ENCODE peak calls at places on chromosomes 7 and 10, in nine cellular contexts. C is nephron progenitor cell, R is sigmoid colon, W is AG09309, D is breast epithelium, N is endodermal cell, Q is endothelial cell, I is activated B cell treated with CpG ODN at 0.5 μM for 24 hours, Y is fibroblast of mammary gland. U is an unnamed sample.
A peak's percentile ranks its signal among the peaks of the same experiment; 100 is the strongest.

GRCh38 chr7:116310131-116310530 is 99.8 kb downstream of the TES start:
- DNase-seq in I (no peak), Q (no peak), D (no peak), Y (no peak), R (no peak), N (no peak), W (no peak), C (peak; percentile 20), U (no peak)

GRCh38 chr10:109773818-109774440 is 149.4 kb downstream of the XPNPEP1 start:
- DNase-seq in Y (peak; percentile 46), W (peak; percentile 1), N (no peak), R (no peak), I (no peak), D (no peak), C (no peak), Q (no peak), U (no peak)

GRCh38 chr7:131861620-131862346 is 305.4 kb upstream of the PODXL start:
- DNase-seq in Q (no peak), N (no peak), C (no peak), R (no peak), Y (no peak), D (no peak), W (no peak), I (no peak), U (no peak)

GRCh38 chr7:143299840-143300239 is 11.7 kb downstream of the CASP2 start:
- DNase-seq in C (peak; percentile 33), Y (peak; percentile 12), R (no peak), N (peak; percentile 88), Q (peak; percentile 66), W (no peak), I (no peak), D (no peak), U (no peak)

GRCh38 chr7:94336009-94336408 is 58.7 kb upstream of the COL1A2 start:
- DNase-seq in I (no peak), D (no peak), Q (no peak), R (no peak), W (no peak), C (no peak), N (no peak), Y (no peak), U (no peak)

GRCh38 chr7:81598951-81599350 is 170.9 kb downstream of the HGF start:
- DNase-seq in Y (no peak), C (no peak), R (no peak), I (no peak), W (no peak), N (no peak), D (no peak), Q (no peak), U (no peak)

GRCh38 chr7:128801008-128801407 is 9.2 kb downstream of the CCDC136 start:
- DNase-seq in Y (no peak), C (no peak), I (no peak), Q (no peak), N (no peak), D (no peak), R (no peak), W (no peak), U (no peak)

GRCh38 chr10:5900247-5900646 is 10.2 kb downstream of the FBH1 start:
- DNase-seq in R (no peak), Q (no peak), I (no peak), Y (no peak), D (no peak), W (no peak), C (no peak), N (no peak), U (no peak)

GRCh38 chr7:14902589-14902963 is at the start of gene DGKB:
- DNase-seq in D (no peak), I (no peak), C (peak; percentile 30), Q (peak; percentile 14), N (peak; percentile 71), R (peak; percentile 82), W (no peak), Y (peak; percentile 30), U (no peak)

GRCh38 chr7:158019726-158020705 is 567.6 kb downstream of the PTPRN2 start:
- DNase-seq in W (no peak), N (peak; percentile 24), D (no peak), Y (no peak), R (peak; percentile 32), C (no peak), Q (no peak), I (no peak), U (no peak)

GRCh38 chr10:107163904-107164861 is at the start of gene SORCS1:
- DNase-seq in Y (no peak), I (no peak), C (peak; percentile 80), W (no peak), R (peak; percentile 78), Q (peak; percentile 57), N (peak; percentile 86), D (no peak), U (no peak)

GRCh38 chr10:128808921-128809440 is 658.1 kb upstream of the MGMT start:
- DNase-seq in N (no peak), W (no peak), R (no peak), Q (no peak), D (no peak), C (no peak), Y (no peak), I (no peak), U (no peak)

GRCh38 chr7:22109761-22110160 is 164.1 kb upstream of the CDCA7L start:
- DNase-seq in D (no peak), C (peak; percentile 48), Q (peak; percentile 45), N (peak; percentile 83), R (no peak), I (no peak), Y (peak; percentile 58), W (no peak), U (no peak)
- TF ChIP-seq CTCF in D (no peak), C (no peak), Q (no peak), N (no peak), R (no peak), I (no peak), Y (peak; percentile 59), W (peak; percentile 44), U (no peak)

GRCh38 chr10:11462071-11462470 is 149.4 kb downstream of the USP6NL start:
- DNase-seq in R (no peak), I (no peak), N (no peak), C (no peak), W (no peak), Y (no peak), D (no peak), Q (no peak), U (no peak)

GRCh38 chr10:11463111-11463510 is 148.3 kb downstream of the USP6NL start:
- DNase-seq in C (no peak), Y (no peak), R (no peak), D (no peak), N (no peak), I (no peak), W (no peak), Q (no peak), U (no peak)

GRCh38 chr10:11469575-11470391 is 141.7 kb downstream of the USP6NL start:
- DNase-seq in D (no peak), N (peak; percentile 66), R (no peak), Y (no peak), C (no peak), W (no peak), I (no peak), Q (no peak), U (no peak)

GRCh38 chr10:11468126-11468742 is 143.2 kb downstream of the USP6NL start:
- DNase-seq in Q (no peak), D (no peak), Y (peak; percentile 31), C (no peak), W (no peak), N (no peak), I (no peak), R (no peak), U (no peak)

GRCh38 chr10:11465435-11465834 is 146.0 kb downstream of the USP6NL start:
- DNase-seq in N (no peak), I (no peak), C (no peak), W (no peak), R (no peak), D (no peak), Q (no peak), Y (no peak), U (no peak)
- TF ChIP-seq CTCF in N (no peak), I (no peak), C (no peak), W (no peak), R (no peak), D (no peak), Q (no peak), Y (no peak), U (no peak)

DNA sequence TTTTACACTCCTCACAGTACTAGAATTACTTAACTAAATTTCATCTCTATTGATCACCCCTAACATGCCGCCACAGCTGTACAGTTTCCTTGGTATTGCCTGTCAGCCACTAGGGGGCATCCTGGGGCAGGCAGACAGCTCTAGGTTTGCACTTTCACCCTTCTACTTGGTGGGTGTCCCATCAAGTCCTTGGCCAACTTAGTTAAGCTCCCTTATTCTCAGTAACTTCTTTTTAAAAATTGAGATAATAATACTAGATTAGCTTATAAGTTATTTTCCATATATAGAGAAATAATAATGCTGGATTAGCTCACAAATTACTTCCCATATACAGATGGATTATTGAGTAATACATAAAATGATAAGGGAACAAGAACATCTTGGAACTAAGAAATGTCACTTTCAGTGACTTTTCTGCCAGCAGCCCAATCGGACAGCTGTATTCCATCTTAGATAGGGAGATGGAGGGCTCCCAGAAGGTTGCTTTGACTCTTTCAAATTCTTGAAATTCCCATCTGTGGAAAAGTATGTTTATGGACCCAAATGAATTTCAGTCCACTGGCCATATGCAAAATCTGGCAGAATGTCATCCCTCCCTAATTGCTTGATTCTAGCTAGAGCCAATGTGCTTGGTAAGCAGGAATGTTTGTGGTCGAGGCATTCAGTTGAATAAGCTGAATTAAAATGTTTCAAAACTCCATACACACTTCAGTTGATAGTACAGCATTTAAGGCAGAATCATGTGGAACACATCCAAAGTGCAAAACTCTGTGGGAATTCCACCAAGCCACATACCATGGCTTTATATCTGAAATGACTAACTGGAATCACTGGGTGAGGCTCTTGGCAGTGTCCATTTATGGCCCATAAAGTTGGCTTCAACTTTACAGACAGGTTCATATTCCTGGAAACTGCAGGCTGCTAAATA is 309.7 kb downstream of the CSTF2T start:
- DNase-seq in R (no peak), Q (peak; percentile 64), I (no peak), Y (peak; percentile 98), C (peak; percentile 50), N (peak; percentile 85), W (peak; percentile 100), D (no peak), U (no peak)
- TF ChIP-seq CTCF in R (no peak), Q (peak; percentile 79), I (no peak), Y (peak; percentile 79), C (peak; percentile 81), N (peak; percentile 99), W (peak; percentile 75), D (peak; percentile 56), U (peak; percentile 29)

DNA sequence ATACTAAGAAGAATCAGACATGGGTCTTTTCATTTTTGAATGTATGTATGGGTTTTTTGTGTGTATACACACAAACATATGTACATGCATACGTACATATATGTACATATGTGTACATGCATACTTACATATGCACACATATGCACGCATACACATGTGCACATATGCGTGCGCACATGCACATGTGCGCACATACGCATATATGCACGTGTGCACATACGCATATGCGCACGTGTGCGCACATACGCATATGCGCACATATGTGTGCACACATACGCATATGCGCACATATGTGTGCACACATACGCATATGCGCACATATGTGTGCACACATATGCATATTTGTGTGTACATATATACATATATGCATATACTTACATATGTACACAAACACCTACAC is 4.9 kb upstream of the BMPR1A start:
- DNase-seq in R (no peak), C (no peak), D (no peak), Q (no peak), W (no peak), I (no peak), N (no peak), Y (no peak), U (no peak)
- TF ChIP-seq CTCF in R (no peak), C (no peak), D (no peak), Q (no peak), W (no peak), I (no peak), N (no peak), Y (no peak), U (no peak)